ENCODE peak calls at places on chromosomes 11 and 22, in eight cellular contexts. Q is HCT116, O is A549, W is pancreas, T is aorta, U is psoas muscle, F is lung, Y is thoracic aorta. H is an unnamed sample.

GRCh38 chr22:34113381-34113780 is 193.1 kb upstream of the LARGE1 start:
- ATAC-seq in F (no peak), W (no peak), T (no peak), O (no peak), U (no peak), Q (no peak), Y (no peak), H (no peak)

GRCh38 chr22:21791635-21792625 is 56.3 kb upstream of the YPEL1 start:
- ATAC-seq in T (no peak), Y (no peak), F (no peak), W (no peak), O (no peak), U (peak), Q (peak), H (no peak)

GRCh38 chr11:76302707-76303395 is 78.1 kb downstream of the THAP12 start:
- ATAC-seq in Y (no peak), W (no peak), O (no peak), F (no peak), T (no peak), Q (no peak), U (no peak), H (no peak)

GRCh38 chr11:124869856-124870387 is 4.7 kb downstream of the ROBO3 start:
- ATAC-seq in W (no peak), T (no peak), U (no peak), Y (no peak), F (no peak), O (no peak), Q (no peak), H (no peak)

GRCh38 chr11:43497144-43497543 is 138.4 kb downstream of the TTC17 start:
- ATAC-seq in Y (no peak), O (peak), U (peak), F (no peak), W (no peak), T (no peak), Q (no peak), H (no peak)

GRCh38 chr11:64244966-64245365 is 1.8 kb downstream of the PPP1R14B start:
- ATAC-seq in O (no peak), Y (no peak), U (no peak), T (no peak), Q (no peak), W (no peak), F (no peak), H (no peak)

GRCh38 chr11:64772318-64773018 is 5.9 kb downstream of the SF1 start:
- ATAC-seq in U (no peak), W (no peak), Q (no peak), T (no peak), F (no peak), Y (no peak), O (no peak), H (no peak)

GRCh38 chr11:32279672-32280071 is 155.7 kb downstream of the WT1 start:
- ATAC-seq in U (no peak), F (no peak), Q (peak), W (no peak), T (no peak), Y (no peak), O (no peak), H (no peak)

GRCh38 chr22:19713650-19714319 is 518 bp upstream of the SEPTIN5 start:
- ATAC-seq in U (peak), Y (no peak), T (no peak), W (peak), Q (peak), F (no peak), O (peak), H (peak)

GRCh38 chr22:17369553-17370035 is 334 bp downstream of the CECR2 start:
- ATAC-seq in Q (peak), U (peak), T (no peak), Y (no peak), W (peak), F (peak), O (no peak), H (peak)

GRCh38 chr11:55920537-55920936 is 6.2 kb upstream of the OR5W2 start:
- ATAC-seq in U (no peak), T (no peak), F (no peak), W (no peak), O (no peak), Y (no peak), Q (no peak), H (no peak)

GRCh38 chr11:10645212-10645795 is 48.3 kb downstream of the IRAG1 start:
- ATAC-seq in T (no peak), U (no peak), Y (no peak), W (no peak), O (no peak), F (no peak), Q (no peak), H (no peak)

GRCh38 chr11:21475276-21475675 is 717.6 kb upstream of the ANO5 start:
- ATAC-seq in T (no peak), U (no peak), F (no peak), O (no peak), Q (no peak), W (no peak), Y (no peak), H (no peak)

GRCh38 chr11:108895579-108896480 is 231.0 kb downstream of the DDX10 start:
- ATAC-seq in T (no peak), O (peak), Y (no peak), U (no peak), Q (peak), W (no peak), F (peak), H (no peak)

GRCh38 chr11:113237261-113237660 is 77.1 kb upstream of the TTC12 start:
- ATAC-seq in Q (no peak), W (no peak), U (no peak), T (no peak), Y (no peak), F (no peak), O (no peak), H (no peak)

GRCh38 chr22:38824587-38824986 is 19.2 kb downstream of the NPTXR start:
- ATAC-seq in Q (peak), U (no peak), W (peak), Y (no peak), T (peak), F (no peak), O (peak), H (peak)

GRCh38 chr11:121583825-121584224 is 131.1 kb upstream of the SORL1-AS1 start:
- ATAC-seq in U (no peak), W (no peak), F (no peak), T (no peak), O (no peak), Q (no peak), Y (no peak), H (no peak)

GRCh38 chr11:47837292-47837691 is 10.9 kb downstream of the NUP160 start:
- ATAC-seq in W (peak), Q (no peak), T (no peak), U (no peak), O (no peak), Y (no peak), F (no peak), H (no peak)

GRCh38 chr11:106216281-106216680 is 138.8 kb downstream of the AASDHPPT start:
- ATAC-seq in U (no peak), F (no peak), W (no peak), T (no peak), Y (no peak), O (no peak), Q (no peak), H (no peak)

GRCh38 chr11:32341676-32342613 is 93.4 kb downstream of the WT1 start:
- ATAC-seq in O (no peak), W (no peak), T (no peak), U (no peak), F (no peak), Y (no peak), Q (no peak), H (no peak)

GRCh38 chr22:39269095-39269827 is 24.5 kb upstream of the PDGFB start:
- ATAC-seq in Y (no peak), Q (no peak), O (no peak), T (no peak), F (no peak), U (no peak), W (no peak), H (no peak)

GRCh38 chr11:38460901-38461300 is 1862.9 kb upstream of the RAG2 start:
- ATAC-seq in O (no peak), W (peak), Y (no peak), Q (no peak), T (peak), U (no peak), F (peak), H (no peak)

GRCh38 chr22:36998620-36999351 is 20.5 kb downstream of the TST start:
- ATAC-seq in U (no peak), T (no peak), Y (no peak), F (no peak), W (no peak), Q (peak), O (peak), H (no peak)

GRCh38 chr11:69700278-69701140 is 3.3 kb downstream of the FGF19 start:
- ATAC-seq in O (peak), W (peak), U (no peak), Y (no peak), T (no peak), Q (peak), F (no peak), H (no peak)

GRCh38 chr22:42419328-42419881 is 12.8 kb downstream of the NFAM1 start:
- ATAC-seq in O (no peak), Q (no peak), Y (no peak), U (peak), F (no peak), T (peak), W (no peak), H (no peak)

DNA sequence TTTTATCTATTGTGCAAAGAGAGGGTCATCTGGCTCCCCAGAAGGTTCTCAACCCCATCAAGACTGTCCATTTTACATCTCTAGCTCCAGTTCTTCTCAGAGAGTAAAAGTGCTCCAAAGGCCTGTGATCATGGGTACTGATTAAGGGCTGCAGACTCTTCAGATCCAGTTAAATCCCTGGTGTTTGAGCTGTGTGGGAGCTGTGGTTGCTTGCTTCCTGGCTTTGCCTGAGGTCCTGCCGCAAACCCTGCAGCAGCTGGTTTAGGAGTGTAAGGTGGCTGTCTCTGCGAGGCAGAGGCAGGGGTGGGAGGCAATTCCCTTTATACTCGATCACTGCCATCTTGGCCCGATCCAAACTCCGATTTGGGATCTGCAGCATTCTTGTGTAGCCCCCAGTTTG is 1.2 kb downstream of the MRPL17 start:
- ATAC-seq in Y (no peak), T (no peak), Q (no peak), U (no peak), W (no peak), F (no peak), O (no peak), H (no peak)
- H3K27ac ChIP-seq in Y (no peak), T (no peak), Q (no peak), U (peak), W (no peak), F (no peak), O (peak), H (peak)

GRCh38 chr11:6628526-6628925 is 9.3 kb upstream of the TPP1 start:
- ATAC-seq in T (no peak), W (no peak), U (no peak), Q (no peak), Y (no peak), F (no peak), O (no peak), H (no peak)

GRCh38 chr11:6630632-6631291 is 11.5 kb upstream of the TPP1 start:
- ATAC-seq in W (peak), T (no peak), Y (no peak), U (no peak), O (no peak), Q (no peak), F (no peak), H (no peak)

GRCh38 chr11:6631356-6631890 is 12.2 kb upstream of the TPP1 start:
- ATAC-seq in T (no peak), Q (no peak), F (no peak), U (no peak), Y (no peak), O (no peak), W (no peak), H (no peak)

GRCh38 chr11:6629573-6629891 is 10.3 kb upstream of the TPP1 start:
- ATAC-seq in W (no peak), T (no peak), O (no peak), Y (no peak), F (no peak), U (no peak), Q (no peak), H (no peak)

GRCh38 chr11:6629892-6630631 is 10.8 kb upstream of the TPP1 start:
- ATAC-seq in F (peak), Y (no peak), Q (no peak), W (peak), U (no peak), O (peak), T (no peak), H (no peak)
- H3K27ac ChIP-seq in F (no peak), Y (no peak), Q (no peak), W (no peak), U (no peak), O (no peak), T (no peak), H (no peak)

DNA sequence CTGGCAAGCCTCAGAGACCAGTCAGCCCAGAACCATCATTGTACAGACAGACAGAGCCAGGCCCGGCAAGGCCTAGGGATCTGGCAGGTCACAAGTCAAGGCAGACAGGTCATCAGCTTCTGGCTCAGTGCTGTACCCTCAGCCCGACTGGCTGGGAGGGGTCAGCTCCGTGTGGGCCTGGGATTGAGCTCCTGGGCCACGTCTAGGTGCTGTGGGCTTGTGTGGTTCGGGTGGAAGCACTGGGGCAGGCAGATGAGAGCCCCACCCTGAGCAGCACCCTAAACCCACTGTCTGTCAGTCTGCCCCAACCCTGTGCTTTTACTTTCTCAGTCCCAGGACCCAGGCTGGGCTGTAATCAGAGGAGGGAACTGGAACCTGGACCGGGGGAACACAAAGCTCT is 26.9 kb upstream of the P2RY2 start:
- ATAC-seq in O (no peak), T (no peak), W (no peak), Q (no peak), F (no peak), Y (no peak), U (no peak), H (no peak)
- H3K27ac ChIP-seq in O (peak), T (no peak), W (no peak), Q (no peak), F (no peak), Y (no peak), U (no peak), H (no peak)

DNA sequence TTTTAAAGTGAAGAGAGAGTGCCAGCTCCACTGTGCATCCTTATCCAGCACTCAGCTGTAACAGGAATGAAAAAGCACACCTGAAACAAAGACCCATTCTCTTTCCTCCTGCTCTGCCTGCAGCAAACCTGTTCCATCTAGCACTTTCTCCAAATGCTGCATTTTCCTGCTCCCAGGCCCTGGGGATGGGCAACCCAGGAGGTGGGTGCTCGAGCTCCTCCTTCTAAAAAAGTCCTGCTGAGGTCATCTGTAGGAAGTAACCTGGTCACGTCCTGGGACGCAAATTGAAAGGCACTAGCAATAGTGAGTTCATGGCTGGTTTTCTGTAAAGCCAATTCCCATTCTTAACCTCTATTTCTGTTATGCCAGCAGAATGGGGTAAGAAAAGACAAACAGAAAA is 173.7 kb downstream of the MAML2 start:
- ATAC-seq in T (no peak), F (no peak), W (peak), U (no peak), Q (no peak), Y (no peak), O (peak), H (no peak)
- H3K27ac ChIP-seq in T (peak), F (peak), W (peak), U (no peak), Q (no peak), Y (peak), O (peak), H (peak)

GRCh38 chr22:45504703-45505341 is 2.1 kb downstream of the FBLN1 start:
- ATAC-seq in Y (no peak), U (peak), W (no peak), Q (no peak), O (no peak), F (no peak), T (peak), H (no peak)
- H3K27ac ChIP-seq in Y (peak), U (no peak), W (no peak), Q (no peak), O (no peak), F (no peak), T (peak), H (peak)